ENCODE peak calls at places on chromosomes 1 and 21, in four cellular contexts. R is hepatocyte, W is endothelial cell of umbilical vein, A is GM12878. X is an unnamed sample. For H4K20me1, the result is how much of the 10 kb centered on the place peaks cover.

GRCh38 chr21:22120616-22121266 is 1122.5 kb downstream of the NCAM2 start:
- DNase-seq in R (peak), A (no peak), W (no peak), X (no peak)

GRCh38 chr1:36638268-36638667 is 155.6 kb upstream of the CSF3R start:
- DNase-seq in W (no peak), A (no peak), R (no peak), X (no peak)

GRCh38 chr1:111455642-111456031 is 6.4 kb downstream of the ATP5PB start:
- DNase-seq in A (no peak), R (no peak), W (no peak), X (no peak)

GRCh38 chr21:42565886-42566523 is 52.4 kb downstream of the SLC37A1 start:
- DNase-seq in R (no peak), W (no peak), A (no peak), X (no peak)

GRCh38 chr1:47443530-47444316 is 5.9 kb downstream of the FOXD2 start:
- DNase-seq in R (no peak), A (no peak), W (no peak), X (no peak)

GRCh38 chr21:38434913-38435533 is 63.3 kb downstream of the ERG start:
- DNase-seq in W (peak), R (peak), A (no peak), X (peak)

GRCh38 chr1:45198185-45198584 is 8.2 kb downstream of the ZSWIM5 start:
- DNase-seq in A (no peak), W (peak), R (no peak), X (no peak)

GRCh38 chr1:109983380-109984189 is 980 bp upstream of the AHCYL1 start:
- DNase-seq in W (no peak), A (no peak), R (no peak), X (no peak)

GRCh38 chr21:32934829-32935228 is 90.9 kb upstream of the OLIG2 start:
- DNase-seq in R (no peak), A (no peak), W (no peak), X (no peak)

GRCh38 chr21:37564924-37565529 is 198.5 kb downstream of the DYRK1A start:
- DNase-seq in R (peak), W (no peak), A (no peak), X (no peak)

GRCh38 chr1:41804176-41804575 is 114.5 kb downstream of the HIVEP3 start:
- DNase-seq in A (no peak), W (no peak), R (no peak), X (no peak)

GRCh38 chr1:45327644-45328515 is 1.2 kb downstream of the HPDL start:
- DNase-seq in W (no peak), A (no peak), R (no peak), X (no peak)

GRCh38 chr1:2288308-2288707 is 60.2 kb downstream of the SKI start:
- DNase-seq in A (no peak), W (no peak), R (no peak), X (no peak)
- H4K20me1 ChIP-seq in A (under half), W (under half), R (half or more), X (under half)

DNA sequence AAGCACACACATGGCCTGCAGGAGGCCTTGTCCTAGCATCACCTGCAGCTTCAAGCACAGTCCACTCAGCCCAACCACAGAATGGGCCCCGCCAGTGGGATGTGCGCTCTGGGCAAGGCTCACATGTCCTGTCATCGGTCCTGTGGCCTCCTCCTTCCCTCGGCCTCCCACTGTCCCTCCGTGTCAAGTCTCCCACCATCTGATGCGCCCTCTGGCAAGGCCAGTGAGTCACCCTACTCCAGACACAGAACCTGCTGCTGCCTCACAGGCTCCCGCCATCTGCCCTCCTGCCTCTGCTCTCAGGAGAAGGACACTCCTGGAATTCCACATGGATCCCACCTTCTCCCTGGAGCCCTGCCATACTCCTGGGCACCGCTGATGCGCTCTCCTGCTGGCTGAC is 14.2 kb downstream of the KCNAB2 start:
- DNase-seq in A (no peak), R (no peak), W (no peak), X (peak)
- H4K20me1 ChIP-seq in A (under half), R (under half), W (under half), X (under half)

GRCh38 chr1:230103341-230104173 is 36.5 kb downstream of the GALNT2 start:
- DNase-seq in R (no peak), A (no peak), W (no peak), X (no peak)

GRCh38 chr1:230102046-230102445 is 35.0 kb downstream of the GALNT2 start:
- DNase-seq in A (no peak), R (no peak), W (no peak), X (no peak)

GRCh38 chr1:230100932-230101331 is 33.9 kb downstream of the GALNT2 start:
- DNase-seq in R (no peak), W (no peak), A (no peak), X (no peak)

GRCh38 chr1:230101556-230101955 is 34.5 kb downstream of the GALNT2 start:
- DNase-seq in A (no peak), R (no peak), W (no peak), X (no peak)

DNA sequence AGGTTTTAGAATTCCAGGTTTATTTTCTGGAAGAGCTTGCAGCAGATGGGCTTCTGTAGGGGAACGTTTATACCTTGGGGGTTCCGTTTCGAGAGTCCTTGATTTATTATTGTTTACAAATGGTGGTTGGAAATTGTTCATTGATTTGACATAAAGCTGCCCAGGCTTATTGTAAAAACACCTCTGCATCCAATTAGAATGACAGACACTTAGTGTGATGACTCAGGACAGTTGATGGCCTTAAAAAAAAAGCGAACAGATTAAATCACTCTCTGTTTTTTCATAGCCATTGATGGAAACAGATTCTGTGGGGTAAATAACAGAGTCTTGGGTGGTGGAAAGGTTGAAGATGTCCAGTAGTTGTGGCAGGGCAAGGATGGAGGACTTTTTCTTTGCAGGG is 35.4 kb downstream of the GALNT2 start:
- DNase-seq in W (no peak), A (no peak), R (no peak), X (no peak)
- H4K20me1 ChIP-seq in W (under half), A (under half), R (under half), X (under half)

DNA sequence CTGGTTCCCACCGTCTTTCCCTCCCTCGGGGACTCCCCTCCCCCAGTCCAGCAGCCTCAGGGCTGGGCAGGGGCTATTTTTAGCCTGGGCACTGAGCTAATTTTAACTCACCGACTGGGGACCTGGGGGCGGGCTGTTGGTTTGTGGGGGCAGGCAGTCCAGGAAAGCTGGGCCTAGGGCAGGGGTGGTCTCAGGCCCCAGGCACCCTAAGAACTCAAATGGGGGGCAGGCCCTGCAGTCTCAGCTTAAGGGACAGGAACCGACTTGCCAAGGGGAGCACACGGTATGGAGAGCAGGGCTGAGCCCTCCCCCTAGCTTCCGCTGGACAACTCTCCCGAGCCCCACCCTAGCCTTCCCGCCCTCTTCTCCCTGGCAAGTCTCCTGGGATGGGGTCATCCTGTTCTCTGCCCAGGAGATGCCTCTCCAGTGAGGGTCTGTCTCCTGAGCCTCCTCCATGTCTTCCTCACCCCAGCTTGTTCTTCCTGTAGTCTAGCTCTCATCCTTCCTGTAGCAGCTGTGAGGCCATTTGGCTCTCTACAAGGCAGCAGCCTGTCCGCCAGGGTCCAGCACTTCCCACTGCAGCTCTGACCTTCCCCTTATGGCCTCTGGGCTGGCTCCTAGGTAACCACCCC is 10.1 kb downstream of the MEF2D start:
- DNase-seq in R (peak), W (no peak), A (no peak), X (no peak)
- H4K20me1 ChIP-seq in R (half or more), W (under half), A (under half), X (under half)

GRCh38 chr1:233735331-233735730 is 121.4 kb downstream of the KCNK1 start:
- DNase-seq in R (no peak), A (no peak), W (no peak), X (no peak)

GRCh38 chr1:233737341-233737740 is 123.4 kb downstream of the KCNK1 start:
- DNase-seq in W (no peak), A (no peak), R (no peak), X (no peak)

GRCh38 chr1:233735847-233736246 is 121.9 kb downstream of the KCNK1 start:
- DNase-seq in R (no peak), W (no peak), A (no peak), X (no peak)

GRCh38 chr1:233738396-233738795 is 124.5 kb downstream of the KCNK1 start:
- DNase-seq in R (no peak), W (no peak), A (no peak), X (no peak)

GRCh38 chr1:233738850-233739249 is 124.9 kb downstream of the KCNK1 start:
- DNase-seq in W (no peak), A (no peak), R (no peak), X (no peak)
- H4K20me1 ChIP-seq in W (under half), A (under half), R (under half), X (under half)

GRCh38 chr21:43731891-43732711 is 13.2 kb downstream of the PDXK start:
- DNase-seq in R (no peak), W (no peak), A (no peak), X (no peak)
- H4K20me1 ChIP-seq in R (under half), W (under half), A (under half), X (under half)

DNA sequence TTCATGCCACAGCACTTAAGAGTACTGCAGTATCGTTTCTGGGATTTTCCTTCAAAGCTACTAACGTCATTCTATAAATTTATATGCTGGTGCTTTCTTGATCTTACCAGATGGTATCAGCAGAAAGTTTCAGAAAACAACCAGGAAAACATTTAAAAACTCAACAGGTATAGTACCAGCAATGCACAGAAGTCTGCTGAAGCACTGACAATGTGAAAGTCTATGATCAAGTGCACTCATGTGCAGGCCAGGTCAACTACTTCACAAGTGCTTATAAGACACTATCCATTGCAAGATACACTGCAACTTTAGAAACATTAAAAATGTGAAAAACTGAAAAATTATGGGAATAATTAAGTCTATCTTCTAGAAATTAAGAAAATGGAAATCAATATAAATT is 34.7 kb downstream of the LYST start:
- DNase-seq in R (no peak), W (no peak), A (no peak), X (no peak)
- H4K20me1 ChIP-seq in R (under half), W (under half), A (under half), X (under half)

GRCh38 chr1:19439464-19440171 is 45.7 kb downstream of the CAPZB start:
- DNase-seq in A (no peak), W (peak), R (no peak), X (no peak)

GRCh38 chr1:19441048-19441447 is 44.3 kb downstream of the CAPZB start:
- DNase-seq in R (no peak), A (no peak), W (no peak), X (no peak)

GRCh38 chr1:19437911-19438310 is 47.4 kb downstream of the CAPZB start:
- DNase-seq in W (peak), A (no peak), R (peak), X (no peak)

GRCh38 chr1:19436716-19437476 is 48.4 kb downstream of the CAPZB start:
- DNase-seq in R (peak), W (peak), A (no peak), X (peak)

DNA sequence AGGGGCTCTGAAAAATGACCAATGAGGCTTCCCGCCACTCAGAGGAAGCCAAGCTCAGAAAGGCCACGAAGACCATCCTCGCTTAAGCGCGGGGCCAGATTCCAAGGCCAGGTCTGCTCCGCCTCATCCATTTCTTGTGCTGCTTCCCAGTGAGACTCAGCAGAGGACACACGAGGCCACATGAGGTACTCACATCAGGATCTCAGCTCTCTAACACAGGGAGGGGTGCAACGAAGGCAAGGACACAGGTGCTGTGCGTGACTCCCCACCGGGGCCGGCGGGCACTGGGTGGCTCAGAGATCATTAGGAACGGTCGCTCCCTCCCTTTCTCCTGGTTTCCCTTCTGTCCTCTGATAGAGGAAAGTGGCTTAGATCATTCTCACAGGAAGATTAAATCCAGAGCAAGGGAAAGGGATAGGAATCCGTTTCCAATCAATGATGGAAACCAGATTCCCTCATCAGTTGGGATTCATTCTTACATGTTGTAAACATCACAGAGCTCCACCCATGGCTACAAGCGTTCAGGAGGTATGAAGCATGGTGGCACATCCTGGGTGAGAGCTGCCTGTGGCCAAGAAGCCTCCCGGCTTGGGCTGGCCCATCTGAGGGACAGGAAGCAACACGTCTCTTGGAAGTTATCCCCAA is 46.7 kb downstream of the CAPZB start:
- DNase-seq in R (no peak), A (no peak), W (no peak), X (peak)
- H4K20me1 ChIP-seq in R (under half), A (under half), W (under half), X (under half)

DNA sequence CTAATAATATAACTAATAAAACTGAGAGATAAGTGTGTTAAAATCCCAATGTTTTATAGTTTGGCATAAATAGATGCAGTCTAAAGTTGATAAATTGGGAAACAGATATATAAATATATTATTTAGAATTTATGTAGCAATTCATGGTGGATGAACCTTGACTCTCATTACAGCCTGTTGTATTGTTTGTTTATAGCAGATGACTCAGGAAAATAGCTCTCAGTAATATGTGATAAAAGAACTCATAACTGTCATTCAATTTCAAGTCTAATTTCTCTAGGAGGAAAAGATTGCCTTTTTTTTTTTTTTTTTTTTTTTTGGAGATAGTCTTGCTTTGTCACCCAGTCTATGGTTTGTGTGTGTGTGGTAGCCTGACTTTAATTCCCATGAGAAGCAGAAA is 603.2 kb upstream of the PKN2 start:
- DNase-seq in W (no peak), R (no peak), A (no peak), X (no peak)
- H4K20me1 ChIP-seq in W (under half), R (under half), A (under half), X (under half)

GRCh38 chr1:52926864-52927218 is 235 bp upstream of the SCP2 start:
- DNase-seq in R (no peak), A (no peak), W (no peak), X (no peak)

GRCh38 chr1:52927219-52928082 is at the start of gene SCP2:
- DNase-seq in A (no peak), W (peak), R (peak), X (peak)

GRCh38 chr1:52925571-52926005 is 1.5 kb upstream of the SCP2 start:
- DNase-seq in A (no peak), R (no peak), W (no peak), X (no peak)

GRCh38 chr1:52928083-52928404 is 968 bp downstream of the SCP2 start:
- DNase-seq in A (no peak), R (no peak), W (no peak), X (no peak)

GRCh38 chr1:52929019-52929418 is 1.9 kb downstream of the SCP2 start:
- DNase-seq in A (no peak), W (no peak), R (no peak), X (no peak)
- H4K20me1 ChIP-seq in A (under half), W (under half), R (under half), X (under half)

X was measured in mammary epithelial cell.